ENCODE peak calls at places on chromosomes 7 and 10, in four cellular contexts. A is K562, J is GM12878, I is HepG2. X is an unnamed sample.

GRCh38 chr7:141906285-141906684 is 9.9 kb upstream of the OR9A4 start:
- DNase-seq in A (no peak), J (no peak), I (no peak), X (no peak)

GRCh38 chr7:94578615-94579014 is 69.0 kb downstream of the CASD1 start:
- DNase-seq in A (no peak), J (no peak), I (no peak), X (no peak)

GRCh38 chr10:25547391-25547790 is 372.6 kb downstream of the GPR158 start:
- DNase-seq in A (no peak), J (no peak), I (no peak), X (no peak)

GRCh38 chr7:15175103-15175502 is 272.6 kb upstream of the DGKB start:
- DNase-seq in A (no peak), J (no peak), I (no peak), X (no peak)

GRCh38 chr10:1368772-1369171 is 312.6 kb downstream of the WDR37 start:
- DNase-seq in A (peak), J (no peak), I (peak), X (peak)

GRCh38 chr10:95188593-95188992 is 5.4 kb upstream of the ACSM6 start:
- DNase-seq in A (no peak), J (no peak), I (peak), X (no peak)

GRCh38 chr10:90939125-90939524 is 18.2 kb upstream of the ANKRD1 start:
- DNase-seq in A (no peak), J (no peak), I (no peak), X (no peak)

GRCh38 chr10:132646443-132647097 is 109.0 kb downstream of the INPP5A start:
- DNase-seq in A (no peak), J (no peak), I (no peak), X (peak)

GRCh38 chr7:70042533-70042932 is 444.3 kb downstream of the AUTS2 start:
- DNase-seq in A (no peak), J (no peak), I (no peak), X (no peak)

GRCh38 chr10:124228017-124228379 is 134.6 kb upstream of the CHST15 start:
- DNase-seq in A (no peak), J (no peak), I (no peak), X (no peak)

GRCh38 chr10:97763947-97764346 is 7.9 kb downstream of the SFRP5 start:
- DNase-seq in A (no peak), J (no peak), I (no peak), X (no peak)

GRCh38 chr10:131915484-131915883 is 14.7 kb downstream of the PPP2R2D start:
- DNase-seq in A (no peak), J (no peak), I (no peak), X (no peak)

GRCh38 chr7:79453558-79454324 is at the start of gene MAGI2:
- DNase-seq in A (no peak), J (no peak), I (peak), X (peak)

GRCh38 chr7:26490631-26491624 is 199.3 kb downstream of the SNX10 start:
- DNase-seq in A (no peak), J (no peak), I (no peak), X (no peak)

GRCh38 chr10:69952801-69953200 is 99.8 kb upstream of the MACROH2A2 start:
- DNase-seq in A (no peak), J (no peak), I (no peak), X (no peak)

GRCh38 chr7:142231716-142232115 is 26.1 kb downstream of the PRSS58 start:
- DNase-seq in A (peak), J (no peak), I (peak), X (peak)

GRCh38 chr7:155538293-155538692 is 8.1 kb downstream of the CNPY1 start:
- DNase-seq in A (no peak), J (no peak), I (no peak), X (peak)

GRCh38 chr7:149330914-149331567 is 69.0 kb downstream of the ZNF783 start:
- DNase-seq in A (peak), J (no peak), I (peak), X (no peak)

GRCh38 chr7:143217806-143218205 is 4.0 kb upstream of the TAS2R40 start:
- DNase-seq in A (no peak), J (no peak), I (no peak), X (no peak)

GRCh38 chr10:3043512-3044368 is 23.6 kb upstream of the PFKP start:
- DNase-seq in A (peak), J (no peak), I (peak), X (peak)

GRCh38 chr10:34666008-34666700 is 148.9 kb downstream of the PARD3 start:
- DNase-seq in A (peak), J (peak), I (no peak), X (no peak)

GRCh38 chr10:74104996-74105395 is 45.6 kb downstream of the AP3M1 start:
- DNase-seq in A (no peak), J (no peak), I (no peak), X (no peak)

GRCh38 chr7:75920431-75921161 is 5.6 kb downstream of the POR start:
- DNase-seq in A (peak), J (no peak), I (peak), X (no peak)
- TF ChIP-seq TCF7 in A (no peak), J (peak), I (peak), X (no peak)

GRCh38 chr10:114174462-114175190 is 623 bp upstream of the CCDC186 start:
- DNase-seq in A (no peak), J (no peak), I (no peak), X (no peak)
- TF ChIP-seq TCF7 in A (no peak), J (no peak), I (no peak), X (no peak)

GRCh38 chr10:113569576-113569975 is 16.7 kb downstream of the HABP2 start:
- DNase-seq in A (no peak), J (no peak), I (no peak), X (no peak)
- TF ChIP-seq TCF7 in A (no peak), J (no peak), I (no peak), X (no peak)

DNA sequence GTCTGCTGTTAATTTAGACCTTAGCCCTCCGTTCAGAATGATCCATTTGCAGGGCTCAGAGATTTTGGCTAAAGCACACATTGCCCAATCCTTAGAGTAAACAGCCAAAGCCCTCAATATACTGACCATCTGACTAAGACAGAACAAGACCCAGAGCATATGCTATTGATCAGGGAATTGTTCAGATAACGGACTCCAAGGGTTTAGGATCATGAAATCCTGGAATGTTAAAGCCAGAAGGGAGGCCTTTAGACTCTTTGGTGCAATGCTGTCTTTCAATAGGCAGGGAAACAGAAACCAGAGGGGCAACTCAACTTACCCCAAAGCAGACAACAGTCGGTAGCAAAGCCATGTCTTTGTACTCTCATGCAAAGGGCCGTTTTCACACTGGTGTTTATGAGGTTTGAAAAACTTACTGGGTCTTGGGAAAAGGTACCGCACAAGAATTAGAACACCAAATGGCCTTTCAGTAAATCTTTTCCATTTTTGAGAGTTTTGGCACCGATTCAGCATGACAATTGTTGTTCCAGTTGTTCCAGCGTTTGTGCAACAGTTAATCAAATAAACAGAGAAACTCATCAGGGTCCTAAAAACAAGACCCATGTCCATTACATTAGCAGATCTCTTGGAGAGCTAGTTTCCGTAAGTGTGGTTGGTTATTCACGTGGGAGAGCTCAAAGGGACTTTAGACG is 94.2 kb upstream of the AGBL3 start:
- DNase-seq in A (no peak), J (no peak), I (peak), X (no peak)
- TF ChIP-seq TCF7 in A (no peak), J (no peak), I (peak), X (no peak)

DNA sequence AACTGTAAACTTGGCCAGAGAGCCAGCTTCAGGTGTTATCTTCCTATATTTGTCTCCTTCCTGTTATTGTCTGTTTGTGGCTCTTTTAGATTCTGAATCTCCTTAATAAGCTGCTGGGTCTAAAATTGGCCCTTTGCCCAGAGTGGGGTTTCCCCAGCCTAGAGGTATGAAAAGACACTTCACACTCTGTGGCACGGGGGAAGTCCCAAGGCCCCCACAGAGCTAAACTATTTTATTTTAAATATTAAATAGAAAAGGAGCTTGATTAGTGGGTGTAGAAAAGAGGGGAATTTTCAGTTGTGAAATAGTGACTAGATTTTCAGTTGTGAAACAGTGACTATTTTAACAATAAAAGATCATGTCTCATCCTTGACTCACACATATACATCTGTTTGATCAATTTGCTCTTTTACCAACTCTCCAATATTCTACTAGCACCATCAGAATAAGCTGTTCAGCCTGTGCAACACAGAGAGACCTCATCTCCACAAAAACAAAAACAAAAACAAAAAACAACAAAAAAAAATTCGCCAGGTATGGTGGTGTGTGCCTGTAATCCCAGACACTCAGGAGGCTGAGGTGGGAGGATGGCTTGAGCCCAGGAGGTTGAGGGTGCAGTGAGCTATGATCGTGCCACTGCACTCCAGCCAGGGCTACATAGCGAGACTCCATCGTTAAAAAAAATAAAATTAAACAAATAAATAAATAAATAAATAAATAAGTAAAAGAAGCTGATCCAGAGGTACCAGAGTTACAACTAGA is 24.9 kb upstream of the ADO start:
- DNase-seq in A (no peak), J (peak), I (no peak), X (no peak)
- TF ChIP-seq TCF7 in A (no peak), J (peak), I (no peak), X (no peak)

GRCh38 chr7:20190588-20190987 is 26.6 kb downstream of the MACC1 start:
- DNase-seq in A (no peak), J (no peak), I (no peak), X (no peak)
- TF ChIP-seq TCF7 in A (no peak), J (no peak), I (no peak), X (no peak)

GRCh38 chr7:869348-869747 is 7.0 kb upstream of the GET4 start:
- DNase-seq in A (no peak), J (no peak), I (no peak), X (no peak)

GRCh38 chr7:873367-874002 is 2.9 kb upstream of the GET4 start:
- DNase-seq in A (peak), J (peak), I (peak), X (peak)

GRCh38 chr7:874036-874749 is 2.2 kb upstream of the GET4 start:
- DNase-seq in A (peak), J (no peak), I (no peak), X (no peak)

GRCh38 chr7:875051-875450 is 1.3 kb upstream of the GET4 start:
- DNase-seq in A (no peak), J (no peak), I (no peak), X (no peak)

DNA sequence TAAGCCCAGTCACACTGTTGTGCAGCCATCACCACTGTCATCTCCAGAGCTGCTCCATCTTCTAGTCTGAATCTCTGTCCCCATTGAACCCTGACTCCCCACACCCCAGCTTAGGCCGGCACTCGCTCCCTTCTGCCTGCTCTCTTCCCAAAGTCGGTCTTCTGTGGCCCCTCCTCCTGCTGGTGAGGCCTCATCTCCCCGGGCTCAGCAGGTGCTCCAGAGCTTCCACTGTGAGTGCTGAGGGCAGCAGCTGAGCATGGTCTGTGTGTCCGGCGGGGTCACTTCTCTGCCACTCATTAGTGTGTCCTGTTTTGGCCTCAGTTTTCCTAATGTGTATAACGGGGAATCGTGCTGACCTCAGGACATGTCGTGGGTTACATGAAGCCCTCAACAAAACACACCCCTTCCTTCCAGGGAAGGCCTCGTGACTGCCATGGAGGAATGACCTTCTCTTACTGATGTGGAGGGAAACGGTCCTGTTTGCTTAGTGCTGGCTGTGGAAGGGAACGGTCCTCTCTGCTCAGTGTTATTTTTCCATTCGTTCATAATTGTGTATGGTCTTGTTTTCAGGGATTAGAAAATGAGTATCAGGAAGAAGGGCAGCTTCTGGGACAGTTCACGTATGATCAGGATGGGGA is 4.3 kb upstream of the GET4 start:
- DNase-seq in A (no peak), J (no peak), I (no peak), X (no peak)
- TF ChIP-seq TCF7 in A (no peak), J (no peak), I (no peak), X (no peak)